ENCODE peak calls at places on chromosome X, in ten cellular contexts. R is A172; G is GM03348; J is non-pigmented ciliary epithelial cell; U is GM04504; L is CD4-positive, CD25-positive, alpha-beta regulatory T cell; T is aorta; Z is NCI-H1092; M is nucleus accumbens; P is progenitor cell of endocrine pancreas. E is an unnamed sample.

GRCh38 chrX:63918611-63919010 is 133.6 kb upstream of the ARHGEF9 start:
- DNase-seq in R (no peak), G (peak), J (no peak), U (no peak), L (no peak), T (no peak), Z (no peak), M (no peak), P (no peak), E (no peak)

GRCh38 chrX:13014111-13015094 is 30.0 kb downstream of the FAM9C start:
- DNase-seq in R (no peak), G (no peak), J (no peak), U (no peak), L (no peak), T (no peak), Z (no peak), M (no peak), P (no peak), E (peak)

GRCh38 chrX:69387559-69388487 is 116.3 kb upstream of the NALF2 start:
- DNase-seq in R (peak), G (peak), J (no peak), U (peak), L (peak), T (peak), Z (peak), M (peak), P (peak), E (peak)

GRCh38 chrX:151825927-151826471 is 86.7 kb upstream of the MAGEA4 start:
- DNase-seq in R (peak), G (peak), J (peak), U (peak), L (no peak), T (no peak), Z (no peak), M (no peak), P (no peak), E (no peak)

GRCh38 chrX:153948002-153948466 is 3.6 kb upstream of the RENBP start:
- DNase-seq in R (no peak), G (no peak), J (no peak), U (no peak), L (no peak), T (no peak), Z (no peak), M (no peak), P (no peak), E (no peak)

GRCh38 chrX:29841750-29842149 is 373.6 kb upstream of the MAGEB2 start:
- DNase-seq in R (peak), G (no peak), J (no peak), U (no peak), L (no peak), T (no peak), Z (no peak), M (no peak), P (no peak), E (no peak)

GRCh38 chrX:16666541-16666940 is 16.6 kb downstream of the S100G start:
- DNase-seq in R (peak), G (peak), J (no peak), U (peak), L (no peak), T (no peak), Z (no peak), M (peak), P (no peak), E (peak)

GRCh38 chrX:100083146-100083715 is 326.8 kb downstream of the PCDH19 start:
- DNase-seq in R (no peak), G (no peak), J (no peak), U (no peak), L (no peak), T (no peak), Z (no peak), M (no peak), P (no peak), E (no peak)

GRCh38 chrX:125151146-125151545 is 168.5 kb upstream of the TEX13C start:
- DNase-seq in R (no peak), G (no peak), J (no peak), U (no peak), L (no peak), T (no peak), Z (no peak), M (no peak), P (no peak), E (no peak)

GRCh38 chrX:118239471-118239870 is 106.4 kb upstream of the WDR44 start:
- DNase-seq in R (no peak), G (no peak), J (no peak), U (no peak), L (no peak), T (no peak), Z (no peak), M (no peak), P (no peak), E (no peak)

GRCh38 chrX:154515803-154516654 is at the start of gene FAM3A:
- DNase-seq in R (peak), G (peak), J (peak), U (peak), L (peak), T (peak), Z (peak), M (peak), P (peak), E (peak)

GRCh38 chrX:129981752-129982299 is 609 bp upstream of the BCORL1 start:
- DNase-seq in R (no peak), G (no peak), J (no peak), U (no peak), L (no peak), T (no peak), Z (no peak), M (no peak), P (no peak), E (no peak)

GRCh38 chrX:136608295-136608933 is 39.5 kb upstream of the CD40LG start:
- DNase-seq in R (no peak), G (peak), J (peak), U (no peak), L (peak), T (no peak), Z (no peak), M (peak), P (no peak), E (no peak)

GRCh38 chrX:10512258-10512657 is 108.1 kb downstream of the MID1 start:
- DNase-seq in R (peak), G (no peak), J (no peak), U (no peak), L (no peak), T (no peak), Z (no peak), M (no peak), P (no peak), E (no peak)

GRCh38 chrX:23292979-23293651 is 41.5 kb upstream of the PTCHD1 start:
- DNase-seq in R (peak), G (no peak), J (no peak), U (no peak), L (no peak), T (peak), Z (no peak), M (no peak), P (no peak), E (no peak)

GRCh38 chrX:150202641-150203248 is 160.4 kb upstream of the MAMLD1 start:
- DNase-seq in R (no peak), G (peak), J (no peak), U (peak), L (no peak), T (no peak), Z (no peak), M (no peak), P (no peak), E (no peak)

GRCh38 chrX:153379971-153380581 is 21.1 kb downstream of the PNMA6E start:
- DNase-seq in R (no peak), G (no peak), J (no peak), U (no peak), L (no peak), T (no peak), Z (no peak), M (no peak), P (no peak), E (no peak)

GRCh38 chrX:87732133-87732532 is 214.5 kb downstream of the KLHL4 start:
- DNase-seq in R (no peak), G (no peak), J (no peak), U (no peak), L (no peak), T (no peak), Z (no peak), M (no peak), P (no peak), E (no peak)

GRCh38 chrX:77087529-77088169 is 359.5 kb upstream of the FGF16 start:
- DNase-seq in R (no peak), G (peak), J (no peak), U (no peak), L (no peak), T (no peak), Z (no peak), M (no peak), P (no peak), E (no peak)

GRCh38 chrX:12814434-12814833 is 23.2 kb downstream of the PRPS2 start:
- DNase-seq in R (peak), G (peak), J (no peak), U (peak), L (peak), T (no peak), Z (no peak), M (peak), P (no peak), E (peak)

GRCh38 chrX:139113682-139114081 is 402.2 kb upstream of the FGF13 start:
- DNase-seq in R (peak), G (no peak), J (no peak), U (no peak), L (no peak), T (no peak), Z (no peak), M (no peak), P (no peak), E (no peak)

GRCh38 chrX:65667157-65667502 is 324 bp upstream of the MSN start:
- DNase-seq in R (no peak), G (no peak), J (no peak), U (no peak), L (no peak), T (no peak), Z (no peak), M (no peak), P (no peak), E (no peak)

GRCh38 chrX:54808109-54808604 is 612 bp downstream of the MAGED2 start:
- DNase-seq in R (peak), G (peak), J (no peak), U (peak), L (no peak), T (peak), Z (peak), M (peak), P (peak), E (no peak)

GRCh38 chrX:15405846-15406245 is 21.6 kb upstream of the VEGFD start:
- DNase-seq in R (no peak), G (peak), J (no peak), U (no peak), L (no peak), T (no peak), Z (no peak), M (no peak), P (no peak), E (no peak)

GRCh38 chrX:136115124-136115908 is 32.0 kb upstream of the FHL1 start:
- DNase-seq in R (no peak), G (peak), J (no peak), U (no peak), L (no peak), T (no peak), Z (no peak), M (no peak), P (no peak), E (no peak)

GRCh38 chrX:110226931-110227330 is 91.0 kb downstream of the AMMECR1 start:
- DNase-seq in R (no peak), G (no peak), J (no peak), U (no peak), L (no peak), T (no peak), Z (no peak), M (no peak), P (no peak), E (no peak)

GRCh38 chrX:105658136-105658535 is 164.2 kb upstream of the NRK start:
- DNase-seq in R (no peak), G (no peak), J (peak), U (peak), L (no peak), T (no peak), Z (no peak), M (no peak), P (no peak), E (no peak)

GRCh38 chrX:6856471-6856870 is 291.0 kb upstream of the STS start:
- DNase-seq in R (no peak), G (no peak), J (no peak), U (no peak), L (no peak), T (no peak), Z (no peak), M (no peak), P (no peak), E (no peak)

GRCh38 chrX:5388087-5388486 is 840.6 kb downstream of the NLGN4X start:
- DNase-seq in R (no peak), G (no peak), J (no peak), U (no peak), L (no peak), T (no peak), Z (no peak), M (no peak), P (no peak), E (no peak)

GRCh38 chrX:41085105-41085882 is at the start of gene USP9X:
- DNase-seq in R (peak), G (peak), J (peak), U (peak), L (peak), T (peak), Z (peak), M (peak), P (peak), E (peak)

GRCh38 chrX:112803060-112803459 is 37.6 kb downstream of the AMOT start:
- DNase-seq in R (no peak), G (peak), J (no peak), U (no peak), L (no peak), T (no peak), Z (no peak), M (no peak), P (no peak), E (no peak)

GRCh38 chrX:120664081-120664480 is 34.2 kb upstream of the C1GALT1C1 start:
- DNase-seq in R (peak), G (no peak), J (no peak), U (no peak), L (peak), T (no peak), Z (no peak), M (no peak), P (no peak), E (no peak)

E was measured in SJSA1.